ENCODE peak calls at places on chromosomes 3 and 15, in seven cellular contexts. U is astrocyte of the spinal cord, Y is cardiac muscle cell, R is WTC11, I is transverse colon, X is fibroblast of lung, N is osteoblast. Z is an unnamed sample.

GRCh38 chr3:136751259-136752045 is 726 bp downstream of the STAG1 start:
- DNase-seq in U (peak; percentile 82), Y (peak; percentile 85), R (peak; percentile 79), I (peak; percentile 81), X (peak; percentile 74), N (peak; percentile 81), Z (peak; percentile 67)

GRCh38 chr3:127784865-127785710 is 37.2 kb downstream of the MGLL start:
- DNase-seq in U (no peak), Y (no peak), R (no peak), I (peak; percentile 69), X (no peak), N (no peak), Z (no peak)

GRCh38 chr15:63188247-63188936 is 1.0 kb upstream of the RAB8B start:
- DNase-seq in U (peak; percentile 19), Y (no peak), R (no peak), I (no peak), X (no peak), N (no peak), Z (no peak)

GRCh38 chr3:139130390-139131140 is 85.9 kb upstream of the PRR23C start:
- DNase-seq in U (no peak), Y (no peak), R (no peak), I (no peak), X (no peak), N (no peak), Z (no peak)

GRCh38 chr15:52677593-52677992 is 1.6 kb downstream of the ATOSA start:
- DNase-seq in U (no peak), Y (no peak), R (no peak), I (no peak), X (no peak), N (no peak), Z (no peak)

GRCh38 chr15:89164712-89165211 is 56.6 kb downstream of the RLBP1 start:
- DNase-seq in U (no peak), Y (no peak), R (no peak), I (no peak), X (peak; percentile 29), N (no peak), Z (no peak)

GRCh38 chr15:100147828-100148227 is 193.9 kb downstream of the ADAMTS17 start:
- DNase-seq in U (no peak), Y (peak; percentile 63), R (no peak), I (no peak), X (peak; percentile 10), N (no peak), Z (no peak)

GRCh38 chr3:14879161-14879888 is 60.6 kb downstream of the FGD5 start:
- DNase-seq in U (peak; percentile 7), Y (no peak), R (peak; percentile 27), I (peak; percentile 64), X (no peak), N (no peak), Z (no peak)

GRCh38 chr3:127611251-127611650 is 13.0 kb downstream of the MCM2 start:
- DNase-seq in U (no peak), Y (no peak), R (no peak), I (no peak), X (no peak), N (no peak), Z (no peak)

GRCh38 chr3:168431436-168431835 is 335.7 kb upstream of the GOLIM4 start:
- DNase-seq in U (peak; percentile 5), Y (no peak), R (no peak), I (no peak), X (peak; percentile 20), N (no peak), Z (no peak)

GRCh38 chr15:81852826-81853225 is 193.0 kb downstream of the MEX3B start:
- DNase-seq in U (no peak), Y (no peak), R (no peak), I (no peak), X (no peak), N (no peak), Z (no peak)
- TF ChIP-seq CTCF in U (no peak), Y (no peak), R (no peak), I (no peak), X (no peak), N (no peak), Z (no peak)

GRCh38 chr3:141998674-141999290 is 122.3 kb downstream of the ATP1B3 start:
- DNase-seq in U (peak; percentile 35), Y (peak; percentile 40), R (no peak), I (no peak), X (peak; percentile 9), N (peak; percentile 53), Z (peak; percentile 17)
- TF ChIP-seq CTCF in U (peak; percentile 41), Y (peak; percentile 40), R (no peak), I (peak; percentile 37), X (peak; percentile 45), N (peak; percentile 67), Z (peak; percentile 17)

DNA sequence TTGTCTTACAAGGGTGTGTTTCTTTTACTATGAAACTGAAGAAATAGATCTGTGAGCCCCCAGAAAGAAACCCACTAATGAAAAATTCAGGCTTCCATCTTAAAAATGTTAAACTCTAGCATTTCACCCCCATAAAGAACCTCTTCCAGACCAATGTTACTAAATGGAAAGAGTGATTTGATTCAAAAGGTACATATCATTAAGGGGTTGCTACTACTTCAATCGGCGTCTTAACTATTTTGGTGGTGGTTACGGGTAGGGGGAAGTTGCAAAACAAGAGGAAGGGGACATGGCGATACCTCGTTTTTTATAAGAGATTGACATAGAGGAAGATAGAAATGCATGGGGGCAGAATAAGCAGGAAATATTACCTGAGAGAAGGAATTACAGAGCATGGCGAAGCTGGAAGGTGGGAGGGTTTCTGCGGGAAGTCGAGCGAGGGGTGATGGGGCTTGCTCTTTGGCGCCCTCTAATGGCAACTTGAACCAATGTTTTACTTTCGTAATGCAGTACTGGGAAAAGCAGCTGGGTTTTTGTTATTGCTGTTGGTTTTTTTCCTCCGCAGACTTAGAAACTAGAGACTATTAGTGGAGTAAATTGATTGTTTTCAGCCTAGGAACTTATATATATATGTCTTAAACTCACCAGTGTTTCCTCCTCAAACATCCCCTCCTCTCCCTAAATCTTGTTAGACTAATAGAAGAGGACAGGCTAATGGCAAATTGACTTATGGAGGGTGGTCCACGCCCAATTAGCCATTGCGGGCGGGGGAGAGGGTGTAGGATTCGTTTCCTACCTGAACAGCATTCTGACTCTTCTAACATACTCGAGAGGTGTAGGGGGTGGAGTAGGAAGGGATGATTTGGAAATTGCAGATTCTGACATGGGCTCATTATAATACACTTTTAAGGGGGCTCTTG is 11.3 kb upstream of the SOX2 start:
- DNase-seq in U (peak; percentile 83), Y (peak; percentile 81), R (peak; percentile 78), I (peak; percentile 64), X (peak; percentile 69), N (peak; percentile 92), Z (peak; percentile 83)
- TF ChIP-seq CTCF in U (peak; percentile 86), Y (peak; percentile 88), R (peak; percentile 85), I (peak; percentile 62), X (peak; percentile 92), N (peak; percentile 96), Z (peak; percentile 90)

GRCh38 chr3:148950806-148951205 is 40.5 kb upstream of the GYG1 start:
- DNase-seq in U (peak; percentile 7), Y (no peak), R (no peak), I (no peak), X (no peak), N (peak; percentile 44), Z (no peak)
- TF ChIP-seq CTCF in U (peak; percentile 36), Y (peak; percentile 23), R (no peak), I (no peak), X (peak; percentile 28), N (peak; percentile 36), Z (peak; percentile 35)

DNA sequence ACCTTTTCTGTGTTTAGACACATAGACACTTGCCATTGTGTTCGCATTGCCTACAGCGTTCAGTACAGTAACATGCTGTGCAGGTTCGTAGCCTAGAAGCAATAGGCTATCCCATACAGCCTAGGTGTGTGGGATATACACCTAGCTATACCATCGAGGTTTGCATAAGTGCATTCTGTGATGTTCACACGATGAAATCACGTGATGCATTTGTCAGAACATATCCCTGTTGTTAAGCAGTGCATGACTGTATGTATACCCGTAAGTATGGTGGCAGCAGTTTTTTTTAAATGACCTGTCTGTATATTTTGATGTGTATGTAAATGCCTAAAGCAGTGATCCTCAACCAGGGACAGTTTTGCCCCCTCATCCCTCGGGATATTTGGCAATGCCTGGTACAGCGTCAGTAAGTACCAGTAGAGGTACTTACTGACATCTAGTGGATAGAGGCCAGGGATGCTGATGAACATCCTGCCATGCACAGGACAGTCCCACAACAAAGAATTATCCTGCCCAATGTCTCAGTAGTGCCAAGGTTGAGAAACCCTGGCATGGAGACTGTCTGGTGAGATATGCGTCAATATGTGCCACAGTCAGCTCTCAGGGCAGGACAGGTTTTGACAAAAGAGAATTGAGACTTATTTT is 129.1 kb downstream of the HCN4 start:
- DNase-seq in U (no peak), Y (no peak), R (no peak), I (no peak), X (no peak), N (no peak), Z (peak; percentile 27)
- TF ChIP-seq CTCF in U (peak; percentile 4), Y (peak; percentile 30), R (no peak), I (no peak), X (peak; percentile 18), N (peak; percentile 42), Z (peak; percentile 45)